ENCODE peak calls at places on chromosome 9, in four cellular contexts. K is breast epithelium, Q is ovary, H is aorta. N is an unnamed sample.

GRCh38 chr9:114078021-114078780 is at the start of gene AMBP:
- DNase-seq in K (no peak), Q (no peak), H (no peak), N (peak; percentile 61)

GRCh38 chr9:98654247-98654646 is 54.5 kb downstream of the GABBR2 start:
- DNase-seq in K (no peak), Q (no peak), H (no peak), N (no peak)

GRCh38 chr9:87445646-87446045 is 52.0 kb upstream of the DAPK1 start:
- DNase-seq in K (no peak), Q (no peak), H (no peak), N (no peak)

GRCh38 chr9:115973241-115973640 is 180.3 kb upstream of the PAPPA start:
- DNase-seq in K (no peak), Q (no peak), H (no peak), N (no peak)

GRCh38 chr9:122221223-122221811 is 7.4 kb downstream of the LHX6 start:
- DNase-seq in K (no peak), Q (no peak), H (no peak), N (no peak)

GRCh38 chr9:12748016-12748415 is 26.8 kb upstream of the LURAP1L start:
- DNase-seq in K (no peak), Q (no peak), H (no peak), N (no peak)

GRCh38 chr9:38146844-38147243 is 77.8 kb upstream of the SHB start:
- DNase-seq in K (no peak), Q (no peak), H (no peak), N (no peak)

GRCh38 chr9:126157409-126157808 is 169.2 kb upstream of the MVB12B start:
- DNase-seq in K (no peak), Q (no peak), H (no peak), N (peak; percentile 39)

GRCh38 chr9:111974092-111974681 is 77.6 kb downstream of the UGCG start:
- DNase-seq in K (peak; percentile 23), Q (no peak), H (no peak), N (no peak)

GRCh38 chr9:137077758-137078693 is 709 bp downstream of the UAP1L1 start:
- DNase-seq in K (no peak), Q (no peak), H (peak; percentile 76), N (peak; percentile 92)

GRCh38 chr9:8845376-8845775 is 1045.8 kb upstream of the DMAC1 start:
- DNase-seq in K (no peak), Q (no peak), H (no peak), N (no peak)

GRCh38 chr9:123998970-123999621 is 12.5 kb upstream of the LHX2 start:
- DNase-seq in K (no peak), Q (no peak), H (no peak), N (peak; percentile 73)

GRCh38 chr9:21854119-21854518 is 51.7 kb downstream of the MTAP start:
- DNase-seq in K (no peak), Q (no peak), H (no peak), N (no peak)

GRCh38 chr9:13750061-13750460 is 470.6 kb upstream of the MPDZ start:
- DNase-seq in K (no peak), Q (no peak), H (no peak), N (no peak)

GRCh38 chr9:109129470-109130197 is 9.9 kb upstream of the TMEM245 start:
- DNase-seq in K (no peak), Q (no peak), H (no peak), N (no peak)

GRCh38 chr9:116271991-116272390 is 118.4 kb downstream of the PAPPA start:
- DNase-seq in K (no peak), Q (no peak), H (no peak), N (no peak)

GRCh38 chr9:137694236-137694959 is 75.6 kb downstream of the EHMT1 start:
- DNase-seq in K (no peak), Q (no peak), H (no peak), N (no peak)

GRCh38 chr9:21413089-21414023 is 4.4 kb downstream of the IFNA8 start:
- DNase-seq in K (no peak), Q (no peak), H (no peak), N (no peak)

GRCh38 chr9:137321726-137322361 is 19.8 kb upstream of the NRARP start:
- DNase-seq in K (no peak), Q (no peak), H (no peak), N (peak; percentile 69)

GRCh38 chr9:113343732-113344231 is 3.7 kb upstream of the WDR31 start:
- DNase-seq in K (peak; percentile 87), Q (peak; percentile 49), H (peak; percentile 83), N (no peak)

GRCh38 chr9:73611072-73611471 is 459.4 kb downstream of the ANXA1 start:
- DNase-seq in K (no peak), Q (no peak), H (no peak), N (no peak)

GRCh38 chr9:2158111-2158610 is 143.0 kb downstream of the SMARCA2 start:
- DNase-seq in K (peak; percentile 35), Q (peak; percentile 73), H (no peak), N (peak; percentile 81)

GRCh38 chr9:87567047-87567446 is 69.4 kb downstream of the DAPK1 start:
- DNase-seq in K (no peak), Q (no peak), H (no peak), N (no peak)

GRCh38 chr9:99192786-99193465 is 28.8 kb downstream of the ALG2 start:
- DNase-seq in K (no peak), Q (no peak), H (no peak), N (no peak)

GRCh38 chr9:72828281-72828731 is 124.5 kb downstream of the ALDH1A1 start:
- DNase-seq in K (no peak), Q (no peak), H (no peak), N (no peak)

GRCh38 chr9:79731483-79731882 is 159.7 kb downstream of the TLE4 start:
- DNase-seq in K (no peak), Q (no peak), H (no peak), N (no peak)

GRCh38 chr9:27382989-27383388 is 86.0 kb upstream of the EQTN start:
- DNase-seq in K (no peak), Q (no peak), H (no peak), N (no peak)
- H3K4me3 ChIP-seq in K (no peak overlapping the region), Q (no peak overlapping the region), H (no peak overlapping the region), N (no peak overlapping the region)

DNA sequence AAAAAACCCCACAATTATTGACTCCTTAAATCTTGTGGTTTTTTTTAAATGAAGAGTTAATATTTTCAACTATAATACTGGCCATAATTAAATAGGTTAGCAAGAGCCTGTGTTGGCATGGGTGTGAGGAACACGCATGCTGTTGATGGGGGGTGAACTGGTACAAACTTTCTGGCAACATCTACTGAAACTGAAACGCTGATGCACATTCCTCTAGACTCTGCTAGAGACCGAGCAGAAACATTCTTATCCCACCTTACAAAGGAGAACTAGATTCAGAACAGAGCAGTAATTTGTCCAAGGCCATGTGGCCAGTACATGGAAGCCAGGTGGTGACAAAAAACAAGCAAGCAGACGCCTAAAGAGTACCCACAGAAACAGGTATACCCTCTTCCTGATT is 2.4 kb downstream of the BICD2 start:
- DNase-seq in K (no peak), Q (no peak), H (no peak), N (peak; percentile 20)
- H3K4me3 ChIP-seq in K (peak overlapping the region; percentile 93), Q (no peak overlapping the region), H (no peak overlapping the region), N (peak overlapping the region; percentile 100)

GRCh38 chr9:68997676-68998075 is 16.2 kb downstream of the PRKACG start:
- DNase-seq in K (no peak), Q (no peak), H (no peak), N (no peak)

GRCh38 chr9:68998344-68998743 is 15.6 kb downstream of the PRKACG start:
- DNase-seq in K (no peak), Q (no peak), H (no peak), N (no peak)

GRCh38 chr9:68998812-68999211 is 15.1 kb downstream of the PRKACG start:
- DNase-seq in K (no peak), Q (no peak), H (no peak), N (no peak)

GRCh38 chr9:68999393-69000105 is 14.4 kb downstream of the PRKACG start:
- DNase-seq in K (peak; percentile 43), Q (peak; percentile 43), H (no peak), N (peak; percentile 74)

GRCh38 chr9:68996457-68996856 is 17.5 kb downstream of the PRKACG start:
- DNase-seq in K (no peak), Q (no peak), H (no peak), N (no peak)
- H3K4me3 ChIP-seq in K (no peak overlapping the region), Q (no peak overlapping the region), H (no peak overlapping the region), N (no peak overlapping the region)

DNA sequence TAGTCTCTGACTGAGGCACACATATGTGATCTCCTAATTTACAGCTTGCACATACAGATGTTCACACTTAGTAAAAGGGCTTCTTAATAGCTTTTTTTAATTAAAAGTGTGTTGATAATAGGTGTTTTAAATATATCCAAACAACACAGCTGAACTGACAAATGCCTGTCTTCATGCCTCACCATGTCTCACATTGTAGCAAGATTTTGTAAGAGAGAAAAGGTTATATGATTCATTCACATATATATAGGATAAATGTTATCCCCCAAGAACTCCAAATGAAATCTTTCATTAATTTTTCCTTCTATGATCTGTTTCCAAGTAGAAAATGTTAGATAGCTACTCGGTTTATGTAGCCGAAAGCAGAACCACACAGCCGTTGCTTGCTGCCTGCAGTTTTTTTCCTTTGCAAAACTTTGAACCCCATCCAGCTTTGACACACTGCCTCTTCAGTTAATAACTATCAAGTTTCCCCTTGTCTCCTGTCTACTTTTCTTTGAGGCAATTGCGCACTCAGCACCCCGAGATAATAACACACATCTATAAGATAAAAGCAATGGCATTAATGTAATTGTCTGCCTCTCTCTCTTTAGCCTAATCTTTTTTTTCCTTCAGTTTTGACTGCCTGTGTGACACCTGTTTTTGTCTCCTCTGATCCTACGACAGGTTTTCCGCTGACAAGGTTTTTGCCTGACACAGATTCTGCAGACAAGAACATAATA is 299.2 kb downstream of the BNC2 start:
- DNase-seq in K (no peak), Q (no peak), H (no peak), N (no peak)
- H3K4me3 ChIP-seq in K (no peak overlapping the region), Q (peak overlapping the region; percentile 19), H (no peak overlapping the region), N (no peak overlapping the region)

GRCh38 chr9:15293084-15293483 is 13.9 kb downstream of the TTC39B start:
- DNase-seq in K (no peak), Q (no peak), H (no peak), N (no peak)
- H3K4me3 ChIP-seq in K (no peak overlapping the region), Q (no peak overlapping the region), H (no peak overlapping the region), N (no peak overlapping the region)

GRCh38 chr9:97598461-97599288 is 34.5 kb downstream of the TSTD2 start:
- DNase-seq in K (peak; percentile 47), Q (peak; percentile 83), H (no peak), N (peak; percentile 85)

GRCh38 chr9:97594414-97594921 is 38.7 kb downstream of the TSTD2 start:
- DNase-seq in K (no peak), Q (no peak), H (no peak), N (no peak)

GRCh38 chr9:97599447-97599846 is 33.7 kb downstream of the TSTD2 start:
- DNase-seq in K (no peak), Q (no peak), H (no peak), N (no peak)

GRCh38 chr9:97593960-97594359 is 39.2 kb downstream of the TSTD2 start:
- DNase-seq in K (no peak), Q (no peak), H (no peak), N (no peak)

GRCh38 chr9:97596906-97597305 is 36.3 kb downstream of the TSTD2 start:
- DNase-seq in K (no peak), Q (no peak), H (no peak), N (no peak)
- H3K4me3 ChIP-seq in K (no peak overlapping the region), Q (no peak overlapping the region), H (no peak overlapping the region), N (no peak overlapping the region)

N was measured in spleen.